ENCODE peak calls at places on chromosomes 13 and 19, in six cellular contexts. Q is NCI-H1092; F is thoracic aorta; K is T-cell; V is hypothalamus; E is activated naive CD8-positive, alpha-beta T cell treated with anti-CD3 and anti-CD28 coated beads for 36 hours. T is an unnamed sample.
A peak's percentile ranks its signal among the peaks of the same experiment; 100 is the strongest.

GRCh38 chr13:100984349-100984748 is 309.8 kb upstream of the TMTC4 start:
- DNase-seq in Q (no peak), F (no peak), K (no peak), V (no peak), E (no peak), T (no peak)

GRCh38 chr19:40442328-40443130 is 1.6 kb downstream of the SERTAD3 start:
- DNase-seq in Q (no peak), F (no peak), K (no peak), V (no peak), E (peak; percentile 25), T (no peak)

GRCh38 chr13:98293103-98293502 is 116.0 kb upstream of the RNF113B start:
- DNase-seq in Q (no peak), F (no peak), K (no peak), V (no peak), E (no peak), T (no peak)

GRCh38 chr13:28286263-28286662 is 147.9 kb downstream of the PAN3 start:
- DNase-seq in Q (no peak), F (no peak), K (no peak), V (no peak), E (no peak), T (no peak)

GRCh38 chr19:53333071-53333465 is 481 bp upstream of the ZNF845 start:
- DNase-seq in Q (no peak), F (peak; percentile 15), K (peak; percentile 17), V (no peak), E (peak; percentile 24), T (no peak)

GRCh38 chr13:26469602-26470001 is 87.9 kb upstream of the WASF3 start:
- DNase-seq in Q (peak; percentile 87), F (no peak), K (no peak), V (no peak), E (no peak), T (no peak)

GRCh38 chr13:50291611-50292010 is 276.4 kb downstream of the KCNRG start:
- DNase-seq in Q (no peak), F (no peak), K (no peak), V (no peak), E (no peak), T (no peak)

GRCh38 chr13:113920606-113921306 is 53.1 kb downstream of the C13orf46 start:
- DNase-seq in Q (no peak), F (no peak), K (no peak), V (no peak), E (no peak), T (no peak)

GRCh38 chr19:49852631-49853126 is 1.7 kb downstream of the PTOV1 start:
- DNase-seq in Q (no peak), F (no peak), K (no peak), V (no peak), E (no peak), T (no peak)

GRCh38 chr13:113969973-113970611 is 3.8 kb downstream of the C13orf46 start:
- DNase-seq in Q (no peak), F (peak; percentile 1), K (no peak), V (no peak), E (no peak), T (no peak)

GRCh38 chr19:13646758-13647157 is 117.6 kb upstream of the MRI1 start:
- DNase-seq in Q (no peak), F (no peak), K (no peak), V (no peak), E (no peak), T (no peak)

GRCh38 chr13:27043013-27043412 is 128.6 kb downstream of the USP12 start:
- DNase-seq in Q (no peak), F (peak; percentile 11), K (no peak), V (peak; percentile 79), E (peak; percentile 11), T (peak; percentile 78)

GRCh38 chr13:26968431-26969335 is 202.9 kb downstream of the USP12 start:
- DNase-seq in Q (no peak), F (no peak), K (no peak), V (no peak), E (no peak), T (no peak)

GRCh38 chr19:55882626-55883025 is 46.3 kb downstream of the NLRP4 start:
- DNase-seq in Q (no peak), F (no peak), K (no peak), V (no peak), E (no peak), T (no peak)

GRCh38 chr19:29539131-29539530 is 13.3 kb downstream of the VSTM2B start:
- DNase-seq in Q (no peak), F (no peak), K (no peak), V (no peak), E (no peak), T (no peak)

GRCh38 chr13:24381539-24382265 is 72.3 kb downstream of the C1QTNF9 start:
- DNase-seq in Q (no peak), F (no peak), K (no peak), V (no peak), E (peak; percentile 5), T (no peak)

GRCh38 chr19:16040642-16041041 is 35.7 kb upstream of the TPM4 start:
- DNase-seq in Q (no peak), F (no peak), K (no peak), V (no peak), E (no peak), T (no peak)

GRCh38 chr19:39916236-39916635 is 18.2 kb downstream of the FCGBP start:
- DNase-seq in Q (no peak), F (no peak), K (no peak), V (no peak), E (no peak), T (no peak)

GRCh38 chr19:30274987-30275386 is 97.2 kb upstream of the ZNF536 start:
- DNase-seq in Q (no peak), F (no peak), K (no peak), V (no peak), E (no peak), T (no peak)

GRCh38 chr13:21079761-21080730 is 18.7 kb upstream of the LATS2 start:
- DNase-seq in Q (no peak), F (no peak), K (no peak), V (no peak), E (no peak), T (no peak)

T was measured in NCI-H446 treated with DMSO at 0.1 percent for 48 hours.